ENCODE peak calls at places on chromosomes 12 and 14, in five cellular contexts. One of them, this sample, is unnamed.

GRCh38 chr12:106918746-106919145 is 37.0 kb upstream of the TMEM263 start:
- ATAC-seq in gastroesophageal sphincter: no peak
- ATAC-seq in heart left ventricle: no peak
- ATAC-seq in effector memory CD8-positive, alpha-beta T cell: no peak
- ATAC-seq in left cardiac atrium: no peak
- ATAC-seq in this sample: no peak

GRCh38 chr12:18827913-18828312 is 90.0 kb downstream of the CAPZA3 start:
- ATAC-seq in left cardiac atrium: no peak
- ATAC-seq in heart left ventricle: no peak
- ATAC-seq in gastroesophageal sphincter: no peak
- ATAC-seq in effector memory CD8-positive, alpha-beta T cell: no peak
- ATAC-seq in this sample: peak

GRCh38 chr12:92899388-92900001 is 29.6 kb downstream of the EEA1 start:
- ATAC-seq in gastroesophageal sphincter: peak
- ATAC-seq in left cardiac atrium: peak
- ATAC-seq in heart left ventricle: peak
- ATAC-seq in effector memory CD8-positive, alpha-beta T cell: no peak
- ATAC-seq in this sample: peak

GRCh38 chr14:74524076-74524812 is 30.7 kb downstream of the ISCA2 start:
- ATAC-seq in left cardiac atrium: no peak
- ATAC-seq in effector memory CD8-positive, alpha-beta T cell: no peak
- ATAC-seq in gastroesophageal sphincter: no peak
- ATAC-seq in heart left ventricle: no peak
- ATAC-seq in this sample: no peak

GRCh38 chr14:55838529-55839052 is 258.6 kb downstream of the KTN1 start:
- ATAC-seq in left cardiac atrium: no peak
- ATAC-seq in effector memory CD8-positive, alpha-beta T cell: no peak
- ATAC-seq in gastroesophageal sphincter: no peak
- ATAC-seq in heart left ventricle: no peak
- ATAC-seq in this sample: no peak

GRCh38 chr12:113299619-113300237 is 35.2 kb downstream of the SLC8B1 start:
- ATAC-seq in left cardiac atrium: peak
- ATAC-seq in heart left ventricle: peak
- ATAC-seq in effector memory CD8-positive, alpha-beta T cell: no peak
- ATAC-seq in gastroesophageal sphincter: peak
- ATAC-seq in this sample: peak

GRCh38 chr12:101764393-101764792 is 25.1 kb upstream of the SYCP3 start:
- ATAC-seq in gastroesophageal sphincter: no peak
- ATAC-seq in left cardiac atrium: no peak
- ATAC-seq in heart left ventricle: no peak
- ATAC-seq in effector memory CD8-positive, alpha-beta T cell: no peak
- ATAC-seq in this sample: peak

GRCh38 chr12:69154585-69155363 is 84.6 kb upstream of the CPSF6 start:
- ATAC-seq in effector memory CD8-positive, alpha-beta T cell: peak
- ATAC-seq in gastroesophageal sphincter: no peak
- ATAC-seq in left cardiac atrium: peak
- ATAC-seq in heart left ventricle: peak
- ATAC-seq in this sample: peak

GRCh38 chr12:26153421-26154154 is 28.8 kb upstream of the BHLHE41 start:
- ATAC-seq in left cardiac atrium: peak
- ATAC-seq in effector memory CD8-positive, alpha-beta T cell: no peak
- ATAC-seq in gastroesophageal sphincter: peak
- ATAC-seq in heart left ventricle: peak
- ATAC-seq in this sample: peak

GRCh38 chr14:96590190-96590860 is 88.1 kb downstream of the PAPOLA start:
- ATAC-seq in heart left ventricle: no peak
- ATAC-seq in effector memory CD8-positive, alpha-beta T cell: no peak
- ATAC-seq in left cardiac atrium: no peak
- ATAC-seq in gastroesophageal sphincter: no peak
- ATAC-seq in this sample: no peak

GRCh38 chr12:115500872-115501271 is 776.6 kb downstream of the MED13L start:
- ATAC-seq in left cardiac atrium: no peak
- ATAC-seq in gastroesophageal sphincter: no peak
- ATAC-seq in effector memory CD8-positive, alpha-beta T cell: no peak
- ATAC-seq in heart left ventricle: no peak
- ATAC-seq in this sample: no peak

GRCh38 chr12:80269953-80270552 is 170.7 kb downstream of the OTOGL start:
- ATAC-seq in gastroesophageal sphincter: peak
- ATAC-seq in heart left ventricle: no peak
- ATAC-seq in effector memory CD8-positive, alpha-beta T cell: no peak
- ATAC-seq in left cardiac atrium: peak
- ATAC-seq in this sample: no peak

GRCh38 chr14:96509457-96510090 is 7.4 kb downstream of the PAPOLA start:
- ATAC-seq in gastroesophageal sphincter: no peak
- ATAC-seq in left cardiac atrium: no peak
- ATAC-seq in effector memory CD8-positive, alpha-beta T cell: peak
- ATAC-seq in heart left ventricle: no peak
- ATAC-seq in this sample: peak

GRCh38 chr14:54483073-54483745 is 5.6 kb downstream of the GMFB start:
- ATAC-seq in effector memory CD8-positive, alpha-beta T cell: no peak
- ATAC-seq in left cardiac atrium: no peak
- ATAC-seq in heart left ventricle: no peak
- ATAC-seq in gastroesophageal sphincter: no peak
- ATAC-seq in this sample: peak

GRCh38 chr14:91078095-91078737 is 17.8 kb upstream of the RPS6KA5 start:
- ATAC-seq in gastroesophageal sphincter: no peak
- ATAC-seq in effector memory CD8-positive, alpha-beta T cell: peak
- ATAC-seq in heart left ventricle: no peak
- ATAC-seq in left cardiac atrium: no peak
- ATAC-seq in this sample: no peak

GRCh38 chr12:123024819-123025391 is 44.4 kb downstream of the ARL6IP4 start:
- ATAC-seq in left cardiac atrium: no peak
- ATAC-seq in heart left ventricle: no peak
- ATAC-seq in gastroesophageal sphincter: no peak
- ATAC-seq in effector memory CD8-positive, alpha-beta T cell: peak
- ATAC-seq in this sample: peak

GRCh38 chr14:37566811-37567371 is 28.2 kb downstream of the FOXA1 start:
- ATAC-seq in left cardiac atrium: no peak
- ATAC-seq in gastroesophageal sphincter: no peak
- ATAC-seq in heart left ventricle: no peak
- ATAC-seq in effector memory CD8-positive, alpha-beta T cell: no peak
- ATAC-seq in this sample: peak

GRCh38 chr12:90322006-90322405 is 613.4 kb upstream of the ATP2B1 start:
- ATAC-seq in heart left ventricle: no peak
- ATAC-seq in effector memory CD8-positive, alpha-beta T cell: no peak
- ATAC-seq in gastroesophageal sphincter: no peak
- ATAC-seq in left cardiac atrium: no peak
- ATAC-seq in this sample: no peak

This sample was measured in esophagus mucosa.